ENCODE peak calls at places on chromosomes 4 and X, in seven cellular contexts. G is lower lobe of right lung, B is Right ventricle myocardium superior, U is gastrocnemius medialis, P is aorta, H is left colon, X is heart right ventricle. F is an unnamed sample.

GRCh38 chrX:9730078-9730477 is 35.6 kb downstream of the GPR143 start:
- ATAC-seq in P (no peak), B (no peak), X (no peak), G (no peak), U (no peak), H (no peak), F (no peak)

GRCh38 chr4:163702736-163703135 is 208.2 kb downstream of the TMA16 start:
- ATAC-seq in H (no peak), P (no peak), G (no peak), U (no peak), B (no peak), X (no peak), F (no peak)

GRCh38 chrX:65690057-65690855 is 22.8 kb downstream of the MSN start:
- ATAC-seq in X (peak), U (peak), G (peak), B (peak), P (peak), H (no peak), F (peak)

GRCh38 chr4:147192679-147193078 is 247.0 kb upstream of the TTC29 start:
- ATAC-seq in P (no peak), B (no peak), G (no peak), U (no peak), X (no peak), H (no peak), F (no peak)

GRCh38 chr4:151743894-151744293 is 16.9 kb downstream of the GATB start:
- ATAC-seq in X (no peak), G (no peak), H (peak), U (no peak), B (no peak), P (no peak), F (no peak)

GRCh38 chr4:141258558-141258957 is 37.9 kb downstream of the ZNF330 start:
- ATAC-seq in X (no peak), U (no peak), G (no peak), H (no peak), P (no peak), B (no peak), F (no peak)

GRCh38 chr4:81606166-81606565 is 134.5 kb upstream of the RASGEF1B start:
- ATAC-seq in X (no peak), P (no peak), H (no peak), B (no peak), G (no peak), U (no peak), F (no peak)

GRCh38 chr4:38028556-38028955 is 68.4 kb downstream of the PTTG2 start:
- ATAC-seq in G (no peak), B (no peak), X (no peak), U (no peak), P (no peak), H (no peak), F (no peak)

GRCh38 chrX:119756926-119757635 is 1.3 kb upstream of the SOWAHD start:
- ATAC-seq in B (no peak), P (no peak), U (no peak), G (no peak), H (peak), X (no peak), F (no peak)

GRCh38 chr4:184310171-184310567 is 92.5 kb upstream of the ENPP6 start:
- ATAC-seq in P (no peak), H (peak), U (peak), G (peak), B (peak), X (no peak), F (peak)

GRCh38 chr4:76641758-76642157 is 206.7 kb downstream of the SHROOM3 start:
- ATAC-seq in P (no peak), U (no peak), B (no peak), H (no peak), G (no peak), X (no peak), F (no peak)

GRCh38 chrX:101397779-101398178 is 7.0 kb downstream of the RPL36A start:
- ATAC-seq in B (no peak), U (no peak), H (peak), X (no peak), P (no peak), G (no peak), F (no peak)

GRCh38 chr4:92451792-92452191 is 148.0 kb downstream of the GRID2 start:
- ATAC-seq in X (no peak), U (no peak), B (no peak), H (no peak), P (no peak), G (no peak), F (no peak)

GRCh38 chr4:6359536-6360308 is 90.1 kb downstream of the WFS1 start:
- ATAC-seq in G (no peak), U (no peak), H (peak), P (no peak), X (no peak), B (no peak), F (no peak)

GRCh38 chr4:69124941-69125340 is 28.7 kb downstream of the UGT2B7 start:
- ATAC-seq in U (no peak), H (no peak), B (no peak), P (no peak), G (no peak), X (no peak), F (no peak)

GRCh38 chrX:151722241-151722846 is 6.5 kb downstream of the FATE1 start:
- ATAC-seq in H (peak), X (peak), P (no peak), G (peak), B (peak), U (no peak), F (no peak)